ENCODE peak calls at places on chromosomes 13 and 19, in nine cellular contexts. N is left colon, B is mucosa of gallbladder, H is Peyer's patch, Q is G401, A is AG09319, G is endothelial cell, K is psoas muscle, W is NCI-H2029. L is an unnamed sample.

GRCh38 chr19:7985481-7985911 is 19.9 kb downstream of the ELAVL1 start:
- DNase-seq in N (no peak), B (no peak), H (no peak), Q (no peak), A (no peak), G (no peak), K (peak; percentile 41), W (no peak), L (no peak)

GRCh38 chr13:77136902-77137420 is 110.0 kb upstream of the FBXL3 start:
- DNase-seq in N (no peak), B (no peak), H (no peak), Q (peak; percentile 53), A (peak; percentile 11), G (no peak), K (no peak), W (no peak), L (no peak)

GRCh38 chr13:74070065-74070464 is 64.1 kb downstream of the KLF12 start:
- DNase-seq in N (no peak), B (no peak), H (no peak), Q (no peak), A (no peak), G (no peak), K (no peak), W (no peak), L (no peak)

GRCh38 chr13:50576156-50576555 is 267.3 kb downstream of the DLEU7 start:
- DNase-seq in N (peak; percentile 68), B (peak; percentile 43), H (no peak), Q (no peak), A (no peak), G (no peak), K (peak; percentile 54), W (peak; percentile 88), L (no peak)

GRCh38 chr13:85148009-85148408 is 651.2 kb downstream of the SLITRK6 start:
- DNase-seq in N (no peak), B (no peak), H (no peak), Q (peak; percentile 98), A (no peak), G (no peak), K (no peak), W (no peak), L (peak; percentile 59)

GRCh38 chr19:38262585-38263268 is 1.6 kb upstream of the SPINT2 start:
- DNase-seq in N (no peak), B (no peak), H (no peak), Q (no peak), A (no peak), G (no peak), K (no peak), W (peak; percentile 13), L (no peak)

GRCh38 chr19:56162258-56162657 is 13.6 kb upstream of the GALP start:
- DNase-seq in N (no peak), B (no peak), H (no peak), Q (no peak), A (no peak), G (no peak), K (no peak), W (no peak), L (no peak)

GRCh38 chr13:66501187-66501586 is 728.9 kb downstream of the PCDH9 start:
- DNase-seq in N (no peak), B (no peak), H (no peak), Q (no peak), A (no peak), G (no peak), K (no peak), W (no peak), L (no peak)

GRCh38 chr19:19055701-19056100 is 8.1 kb upstream of the SLC25A42 start:
- DNase-seq in N (no peak), B (no peak), H (no peak), Q (no peak), A (no peak), G (no peak), K (no peak), W (no peak), L (no peak)

GRCh38 chr13:19685034-19685433 is 51.6 kb downstream of the MPHOSPH8 start:
- DNase-seq in N (peak; percentile 84), B (peak; percentile 68), H (peak; percentile 78), Q (no peak), A (no peak), G (no peak), K (no peak), W (no peak), L (no peak)

GRCh38 chr19:42286349-42287016 is 15.4 kb upstream of the PRR19 start:
- DNase-seq in N (no peak), B (no peak), H (no peak), Q (peak; percentile 87), A (no peak), G (no peak), K (peak; percentile 69), W (no peak), L (no peak)

GRCh38 chr19:29711584-29712132 is 3.4 kb downstream of the C19orf12 start:
- DNase-seq in N (no peak), B (no peak), H (no peak), Q (no peak), A (no peak), G (no peak), K (no peak), W (no peak), L (no peak)

GRCh38 chr13:32585625-32586021 is 629 bp upstream of the PDS5B start:
- DNase-seq in N (peak; percentile 18), B (no peak), H (no peak), Q (no peak), A (no peak), G (peak; percentile 10), K (no peak), W (no peak), L (no peak)

GRCh38 chr19:16659464-16659831 is 496 bp downstream of the SMIM7 start:
- DNase-seq in N (no peak), B (no peak), H (no peak), Q (no peak), A (no peak), G (no peak), K (no peak), W (no peak), L (no peak)

GRCh38 chr19:8357007-8357521 is 6.9 kb upstream of the ANGPTL4 start:
- DNase-seq in N (no peak), B (no peak), H (no peak), Q (no peak), A (no peak), G (no peak), K (peak; percentile 9), W (no peak), L (no peak)

GRCh38 chr13:96982672-96983071 is 11.6 kb downstream of the OXGR1 start:
- DNase-seq in N (no peak), B (no peak), H (no peak), Q (no peak), A (no peak), G (no peak), K (no peak), W (no peak), L (no peak)

GRCh38 chr13:29845440-29846056 is 4.9 kb downstream of the UBL3 start:
- DNase-seq in N (no peak), B (no peak), H (no peak), Q (peak; percentile 30), A (no peak), G (no peak), K (no peak), W (no peak), L (no peak)

GRCh38 chr19:2417881-2418406 is 9.4 kb downstream of the TIMM13 start:
- DNase-seq in N (no peak), B (no peak), H (no peak), Q (no peak), A (no peak), G (no peak), K (no peak), W (no peak), L (no peak)

GRCh38 chr13:62799931-62800436 is 1384.3 kb upstream of the PCDH20 start:
- DNase-seq in N (no peak), B (no peak), H (no peak), Q (no peak), A (no peak), G (no peak), K (no peak), W (no peak), L (no peak)

GRCh38 chr19:40603071-40603718 is 2.0 kb downstream of the LTBP4 start:
- DNase-seq in N (no peak), B (no peak), H (no peak), Q (no peak), A (no peak), G (no peak), K (no peak), W (peak; percentile 46), L (no peak)

GRCh38 chr19:15663245-15663644 is 9.6 kb upstream of the CYP4F12 start:
- DNase-seq in N (no peak), B (no peak), H (no peak), Q (no peak), A (no peak), G (no peak), K (no peak), W (no peak), L (no peak)

GRCh38 chr19:4069331-4069959 is 2.7 kb upstream of the ZBTB7A start:
- DNase-seq in N (peak; percentile 73), B (no peak), H (no peak), Q (no peak), A (no peak), G (no peak), K (peak; percentile 72), W (no peak), L (no peak)

GRCh38 chr13:39676315-39676876 is 20.9 kb downstream of the COG6 start:
- DNase-seq in N (peak; percentile 5), B (peak; percentile 22), H (no peak), Q (peak; percentile 77), A (no peak), G (no peak), K (no peak), W (peak; percentile 2), L (no peak)

GRCh38 chr13:73054712-73055111 is 4.1 kb upstream of the KLF5 start:
- DNase-seq in N (no peak), B (no peak), H (no peak), Q (no peak), A (no peak), G (no peak), K (no peak), W (no peak), L (no peak)

GRCh38 chr19:29550896-29551295 is 25.1 kb downstream of the VSTM2B start:
- DNase-seq in N (no peak), B (no peak), H (no peak), Q (no peak), A (no peak), G (no peak), K (no peak), W (no peak), L (no peak)

GRCh38 chr13:106522112-106522511 is 13.3 kb downstream of the EFNB2 start:
- DNase-seq in N (no peak), B (no peak), H (no peak), Q (no peak), A (no peak), G (no peak), K (no peak), W (no peak), L (no peak)

GRCh38 chr19:1690570-1691307 is 38.3 kb upstream of the TCF3 start:
- DNase-seq in N (peak; percentile 24), B (no peak), H (peak; percentile 67), Q (no peak), A (no peak), G (no peak), K (no peak), W (peak; percentile 17), L (no peak)

GRCh38 chr13:102682727-102683126 is 12.1 kb downstream of the METTL21C start:
- DNase-seq in N (no peak), B (no peak), H (no peak), Q (no peak), A (no peak), G (no peak), K (no peak), W (no peak), L (no peak)